ENCODE peak calls at places on chromosomes 11 and 22, in eight cellular contexts. Z is PC-9, S is EL, D is adrenal gland, X is nephron progenitor cell, P is nucleus accumbens, F is endothelial cell, M is heart right ventricle. G is an unnamed sample.

GRCh38 chr11:15852179-15852578 is 504.2 kb downstream of the SOX6 start:
- DNase-seq in X (peak), M (no peak), S (peak), Z (no peak), F (peak), P (no peak), D (no peak), G (no peak)

GRCh38 chr11:102981324-102981910 is 25.9 kb upstream of the MMP13 start:
- DNase-seq in X (no peak), M (no peak), S (no peak), P (no peak), F (no peak), D (no peak), Z (no peak), G (no peak)

GRCh38 chr22:29635734-29636357 is 32.4 kb downstream of the NF2 start:
- DNase-seq in M (no peak), Z (peak), X (peak), F (no peak), D (no peak), S (peak), P (no peak), G (peak)

GRCh38 chr11:46363455-46363920 is 16.2 kb downstream of the DGKZ start:
- DNase-seq in X (no peak), D (peak), P (peak), S (peak), F (no peak), Z (peak), M (peak), G (no peak)

GRCh38 chr22:37154925-37155712 is 5.4 kb upstream of the IL2RB start:
- DNase-seq in P (no peak), F (no peak), Z (peak), M (no peak), X (no peak), S (peak), D (no peak), G (no peak)

GRCh38 chr11:86046111-86046510 is 22.8 kb downstream of the PICALM start:
- DNase-seq in D (no peak), Z (no peak), M (no peak), X (no peak), F (no peak), S (peak), P (no peak), G (no peak)

GRCh38 chr11:103368151-103368550 is 258.9 kb downstream of the DYNC2H1 start:
- DNase-seq in M (no peak), D (no peak), P (no peak), X (no peak), S (no peak), F (no peak), Z (no peak), G (no peak)

GRCh38 chr11:72930011-72930410 is 115.8 kb downstream of the ATG16L2 start:
- DNase-seq in D (no peak), X (no peak), S (no peak), Z (no peak), M (no peak), F (no peak), P (no peak), G (no peak)

GRCh38 chr11:67584205-67584880 is 731 bp downstream of the GSTP1 start:
- DNase-seq in F (peak), P (no peak), D (peak), Z (peak), X (peak), M (peak), S (peak), G (no peak)

GRCh38 chr11:61647529-61647928 is 32.7 kb upstream of the DAGLA start:
- DNase-seq in S (no peak), D (no peak), M (no peak), Z (no peak), P (no peak), X (no peak), F (no peak), G (no peak)

GRCh38 chr11:117337061-117337460 is 9.4 kb downstream of the CEP164 start:
- DNase-seq in F (no peak), P (no peak), M (no peak), S (no peak), D (no peak), Z (no peak), X (no peak), G (no peak)

GRCh38 chr11:117052196-117053149 is 45.8 kb downstream of the SIK3 start:
- DNase-seq in S (no peak), P (no peak), Z (no peak), X (no peak), M (no peak), D (no peak), F (no peak), G (no peak)

GRCh38 chr11:63829823-63830489 is 9.0 kb upstream of the MARK2 start:
- DNase-seq in P (no peak), M (no peak), F (peak), S (peak), D (no peak), Z (no peak), X (peak), G (peak)

GRCh38 chr11:93020248-93021088 is 51.0 kb downstream of the MTNR1B start:
- DNase-seq in F (no peak), X (no peak), D (no peak), M (no peak), P (no peak), Z (no peak), S (peak), G (peak)

GRCh38 chr11:2507945-2508749 is 63.3 kb downstream of the KCNQ1 start:
- DNase-seq in D (peak), X (no peak), F (no peak), Z (no peak), P (no peak), M (no peak), S (no peak), G (no peak)